ENCODE peak calls at places on chromosomes 5 and 9, in four cellular contexts. P is NB4; M is CD4-positive, CD25-positive, alpha-beta regulatory T cell; E is CD8-positive, alpha-beta T cell. L is an unnamed sample.

GRCh38 chr9:98218562-98219363 is 26.3 kb upstream of the CORO2A start:
- DNase-seq in E (no peak), P (no peak), M (no peak), L (no peak)

GRCh38 chr5:151805414-151806225 is 33.9 kb downstream of the G3BP1 start:
- DNase-seq in E (no peak), M (no peak), P (no peak), L (no peak)

GRCh38 chr5:158064331-158065123 is 205.6 kb upstream of the CLINT1 start:
- DNase-seq in P (no peak), E (no peak), M (no peak), L (no peak)

GRCh38 chr9:129624168-129624759 is 1.7 kb upstream of the NTMT1 start:
- DNase-seq in M (peak), P (peak), E (peak), L (peak)

GRCh38 chr9:110880123-110880522 is 158.1 kb downstream of the LPAR1 start:
- DNase-seq in M (no peak), P (no peak), E (no peak), L (no peak)

GRCh38 chr5:177995691-177996595 is at the start of gene PROP1:
- DNase-seq in M (no peak), P (no peak), E (no peak), L (no peak)

GRCh38 chr5:57009811-57010210 is 57.9 kb upstream of the MIER3 start:
- DNase-seq in P (no peak), M (no peak), E (no peak), L (no peak)

GRCh38 chr9:33459115-33459514 is 11.7 kb upstream of the AQP3 start:
- DNase-seq in E (no peak), P (no peak), M (no peak), L (no peak)

GRCh38 chr5:105929865-105930264 is 1740.9 kb downstream of the EFNA5 start:
- DNase-seq in P (no peak), E (no peak), M (no peak), L (no peak)

GRCh38 chr9:91720746-91721705 is 229.0 kb downstream of the ROR2 start:
- DNase-seq in P (peak), E (no peak), M (no peak), L (no peak)

GRCh38 chr5:153542536-153542935 is 52.1 kb downstream of the GRIA1 start:
- DNase-seq in M (no peak), E (no peak), P (no peak), L (no peak)

GRCh38 chr5:149917073-149917676 is 27.4 kb downstream of the PDE6A start:
- DNase-seq in M (no peak), E (no peak), P (no peak), L (no peak)

GRCh38 chr5:9622891-9623547 is 7.1 kb downstream of the TAS2R1 start:
- DNase-seq in E (no peak), P (no peak), M (no peak), L (no peak)

GRCh38 chr9:84206801-84207200 is 133.8 kb downstream of the SLC28A3 start:
- DNase-seq in P (peak), E (no peak), M (no peak), L (no peak)

GRCh38 chr5:36374275-36374862 is 72.7 kb upstream of the RANBP3L start:
- DNase-seq in E (no peak), P (no peak), M (no peak), L (no peak)

GRCh38 chr9:82797539-82797938 is 265.4 kb downstream of the RASEF start:
- DNase-seq in M (no peak), E (no peak), P (no peak), L (no peak)

GRCh38 chr5:1793966-1794895 is 5.4 kb downstream of the MRPL36 start:
- DNase-seq in P (peak), M (no peak), E (no peak), L (no peak)

GRCh38 chr9:130305381-130305780 is 39.8 kb downstream of the HMCN2 start:
- DNase-seq in E (no peak), P (no peak), M (no peak), L (no peak)

GRCh38 chr5:72210913-72211670 is 103.8 kb downstream of the MAP1B start:
- DNase-seq in M (no peak), P (no peak), E (no peak), L (no peak)

GRCh38 chr5:138096363-138096762 is 12.5 kb downstream of the WNT8A start:
- DNase-seq in M (no peak), P (peak), E (no peak), L (no peak)

GRCh38 chr5:132439521-132440206 is 50.9 kb downstream of the IRF1 start:
- DNase-seq in P (no peak), E (no peak), M (no peak), L (no peak)

GRCh38 chr5:79844571-79844970 is 146.5 kb downstream of the MTX3 start:
- DNase-seq in M (no peak), P (no peak), E (no peak), L (no peak)

GRCh38 chr5:69238760-69239251 is 4.1 kb downstream of the CDK7 start:
- DNase-seq in E (no peak), M (no peak), P (no peak), L (no peak)

GRCh38 chr5:72307573-72307967 is 12.5 kb downstream of the MRPS27 start:
- DNase-seq in P (no peak), M (no peak), E (no peak), L (no peak)

GRCh38 chr9:89879276-89879675 is 274.5 kb downstream of the GADD45G start:
- DNase-seq in E (no peak), P (no peak), M (no peak), L (no peak)

GRCh38 chr9:122954253-122954691 is 13.5 kb downstream of the RABGAP1 start:
- DNase-seq in P (no peak), E (no peak), M (no peak), L (no peak)

GRCh38 chr5:80246995-80247729 is 8.7 kb downstream of the SERINC5 start:
- DNase-seq in P (peak), M (no peak), E (no peak), L (no peak)

GRCh38 chr5:107668933-107669542 is 1.7 kb downstream of the EFNA5 start:
- DNase-seq in M (no peak), E (no peak), P (no peak), L (no peak)

GRCh38 chr9:87898151-87898550 is 15.5 kb downstream of the SPATA31E1 start:
- DNase-seq in E (no peak), M (no peak), P (no peak), L (no peak)

GRCh38 chr5:18805376-18805775 is 1171.1 kb downstream of the TAF11L14 start:
- DNase-seq in P (no peak), E (no peak), M (no peak), L (no peak)

GRCh38 chr5:39394946-39395345 is 29.8 kb downstream of the DAB2 start:
- DNase-seq in P (no peak), M (no peak), E (no peak), L (no peak)

GRCh38 chr5:132054031-132054696 is 6.3 kb upstream of the IL3 start:
- DNase-seq in E (no peak), P (no peak), M (no peak), L (no peak)

GRCh38 chr5:168188182-168188581 is 103.3 kb upstream of the WWC1 start:
- DNase-seq in E (no peak), P (no peak), M (no peak), L (no peak)

GRCh38 chr5:171418316-171418981 is 998 bp upstream of the FGF18 start:
- DNase-seq in P (no peak), M (peak), E (no peak), L (no peak)

GRCh38 chr9:114791736-114792135 is 14.1 kb downstream of the TNFSF15 start:
- DNase-seq in E (no peak), M (no peak), P (no peak), L (no peak)

GRCh38 chr9:17810728-17811634 is 232.1 kb downstream of the SH3GL2 start:
- DNase-seq in M (no peak), E (no peak), P (peak), L (peak)

GRCh38 chr9:114691046-114691955 is 9.3 kb upstream of the TEX48 start:
- DNase-seq in M (peak), P (peak), E (peak), L (no peak)

GRCh38 chr5:180860887-180861822 is at the start of gene ZFP62:
- DNase-seq in M (peak), E (peak), P (peak), L (peak)
- H3K4me3 ChIP-seq in M (peak), E (peak), P (peak), L (peak)

DNA sequence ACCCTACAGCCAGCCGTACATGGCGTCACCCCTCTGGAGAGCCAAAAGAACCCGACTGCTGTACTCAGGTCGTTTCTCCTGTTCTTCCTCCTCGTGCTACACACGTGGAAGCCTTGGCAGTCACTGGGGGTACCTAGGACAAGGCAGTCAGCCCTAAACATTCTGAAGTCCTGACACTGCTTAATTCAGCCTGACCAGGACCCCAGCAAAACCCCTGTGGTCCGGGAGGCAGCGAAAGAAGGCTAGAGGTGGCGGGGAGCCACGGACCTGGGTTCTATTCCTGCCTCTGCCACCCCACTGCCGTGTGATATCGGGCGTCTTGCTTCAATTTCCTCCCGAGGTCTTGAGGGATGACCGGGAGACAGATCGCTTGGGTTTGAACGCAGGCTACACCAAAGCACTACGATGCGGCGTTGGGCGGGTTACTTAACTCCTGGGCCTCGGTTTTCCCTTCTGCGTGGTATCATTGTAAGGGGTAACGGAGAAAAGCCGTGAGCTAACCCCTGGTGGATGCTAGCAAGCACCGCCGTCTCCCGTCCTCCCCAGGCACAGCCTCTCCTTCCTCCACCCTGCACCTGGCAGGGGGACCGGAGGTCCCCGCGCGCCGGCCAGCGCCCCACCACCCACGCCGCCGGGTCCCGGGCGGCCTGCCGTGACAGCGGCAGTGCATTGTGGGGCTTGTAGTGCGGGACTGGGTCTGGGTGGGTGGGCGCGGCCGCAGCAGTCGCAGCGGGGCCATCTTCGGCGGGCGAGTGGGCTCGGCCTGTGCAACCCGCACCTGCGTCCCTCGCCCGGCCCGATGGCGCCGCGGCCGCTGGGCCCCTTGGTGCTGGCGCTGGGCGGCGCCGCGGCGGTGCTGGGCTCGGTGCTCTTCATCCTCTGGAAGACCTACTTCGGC is at the start of gene ARL10:
- DNase-seq in P (no peak), M (peak), E (no peak), L (no peak)
- H3K4me3 ChIP-seq in P (no peak), M (peak), E (peak), L (peak)

GRCh38 chr9:96496368-96497116 is 46.6 kb downstream of the HABP4 start:
- DNase-seq in M (no peak), E (no peak), P (no peak), L (no peak)
- H3K4me3 ChIP-seq in M (no peak), E (no peak), P (no peak), L (no peak)

GRCh38 chr9:76873821-76874220 is 32.1 kb downstream of the PRUNE2 start:
- DNase-seq in E (no peak), P (no peak), M (no peak), L (no peak)

GRCh38 chr9:76877961-76878360 is 28.0 kb downstream of the PRUNE2 start:
- DNase-seq in E (no peak), P (no peak), M (no peak), L (no peak)

GRCh38 chr9:76868897-76869296 is 37.0 kb downstream of the PRUNE2 start:
- DNase-seq in E (no peak), P (no peak), M (no peak), L (no peak)

GRCh38 chr9:76876098-76876497 is 29.8 kb downstream of the PRUNE2 start:
- DNase-seq in E (no peak), P (no peak), M (no peak), L (no peak)

GRCh38 chr9:76873056-76873792 is 32.7 kb downstream of the PRUNE2 start:
- DNase-seq in M (no peak), P (no peak), E (no peak), L (no peak)
- H3K4me3 ChIP-seq in M (no peak), P (no peak), E (no peak), L (no peak)

L was measured in Jurkat, Clone E6-1.